ENCODE peak calls at places on chromosomes 12 and 14, in five cellular contexts. X, N, V, M and Y are unnamed samples.

GRCh38 chr14:105582639-105583038 is 56.3 kb downstream of the TMEM121 start:
- DNase-seq in N (no peak), X (no peak), V (no peak), M (no peak), Y (no peak)

GRCh38 chr14:69284170-69284569 is 24.2 kb downstream of the GALNT16 start:
- DNase-seq in M (no peak), X (no peak), V (no peak), N (no peak), Y (no peak)

GRCh38 chr12:62647586-62647985 is 181.0 kb downstream of the MON2 start:
- DNase-seq in X (peak; percentile 44), N (no peak), V (no peak), M (no peak), Y (no peak)

GRCh38 chr14:94126419-94126677 is 3.1 kb downstream of the IFI27L2 start:
- DNase-seq in V (no peak), M (no peak), N (no peak), X (no peak), Y (no peak)

GRCh38 chr12:102216086-102216691 is 18.6 kb upstream of the PMCH start:
- DNase-seq in V (peak; percentile 14), X (no peak), M (no peak), N (no peak), Y (no peak)

GRCh38 chr12:40980346-40981005 is 207.6 kb upstream of the PDZRN4 start:
- DNase-seq in M (no peak), V (no peak), X (no peak), N (no peak), Y (no peak)

GRCh38 chr12:133010657-133011297 is 24.6 kb downstream of the ZNF26 start:
- DNase-seq in V (no peak), X (no peak), M (no peak), N (no peak), Y (no peak)

GRCh38 chr12:105775351-105775750 is 363.4 kb downstream of the NUAK1 start:
- DNase-seq in X (no peak), V (peak; percentile 27), N (no peak), M (no peak), Y (no peak)

GRCh38 chr14:86035882-86036281 is 505.9 kb downstream of the FLRT2 start:
- DNase-seq in X (no peak), M (peak; percentile 31), N (no peak), V (peak; percentile 52), Y (no peak)

GRCh38 chr12:53977596-53978464 is 3.1 kb upstream of the HOTAIR start:
- DNase-seq in V (no peak), X (no peak), N (no peak), M (no peak), Y (no peak)